ENCODE peak calls at places on chromosomes 4 and X, in five cellular contexts. B is CD8-positive, alpha-beta memory T cell; H is cardiac muscle cell; D is heart left ventricle; X is OCI-LY7. I is an unnamed sample. For H3K9me3, the result is how much of the 10 kb centered on the place peaks cover.

GRCh38 chrX:46649421-46650260 is 76.1 kb downstream of the CHST7 start:
- DNase-seq in X (peak), H (peak), D (peak), B (no peak), I (no peak)

GRCh38 chr4:37889849-37890500 is 909 bp upstream of the TBC1D1 start:
- DNase-seq in B (no peak), X (no peak), H (peak), D (peak), I (no peak)

GRCh38 chr4:20445933-20446723 is 194.4 kb downstream of the SLIT2 start:
- DNase-seq in X (no peak), D (no peak), H (peak), B (no peak), I (no peak)

GRCh38 chrX:70970482-70970999 is 39.6 kb upstream of the SLC7A3 start:
- DNase-seq in B (no peak), D (no peak), H (peak), X (peak), I (no peak)

GRCh38 chrX:16368696-16369095 is 201.4 kb downstream of the MAGEB17 start:
- DNase-seq in X (no peak), B (no peak), H (no peak), D (no peak), I (no peak)

GRCh38 chr4:2804449-2804972 is 11.6 kb downstream of the SH3BP2 start:
- DNase-seq in B (no peak), X (no peak), D (peak), H (no peak), I (no peak)

GRCh38 chrX:150032742-150033141 is 94.5 kb upstream of the EOLA2 start:
- DNase-seq in B (no peak), X (no peak), D (no peak), H (peak), I (peak)

GRCh38 chrX:21412029-21412428 is 37.8 kb downstream of the CNKSR2 start:
- DNase-seq in B (no peak), X (no peak), D (no peak), H (no peak), I (no peak)

GRCh38 chr4:143375326-143376073 is 38.8 kb downstream of the GAB1 start:
- DNase-seq in X (peak), B (no peak), H (no peak), D (peak), I (peak)

GRCh38 chrX:102966701-102967100 is 29.6 kb downstream of the RAB40AL start:
- DNase-seq in B (no peak), H (no peak), D (no peak), X (no peak), I (no peak)

GRCh38 chrX:141133272-141133671 is 43.7 kb downstream of the LDOC1 start:
- DNase-seq in D (no peak), B (no peak), X (no peak), H (no peak), I (no peak)

GRCh38 chr4:55396305-55397023 is 707 bp downstream of the TMEM165 start:
- DNase-seq in B (peak), H (peak), X (peak), D (peak), I (peak)

GRCh38 chrX:104668550-104668949 is 102.6 kb downstream of the IL1RAPL2 start:
- DNase-seq in D (no peak), X (peak), H (peak), B (no peak), I (no peak)

GRCh38 chr4:150199056-150199455 is 120.8 kb downstream of the DCLK2 start:
- DNase-seq in X (no peak), H (no peak), B (no peak), D (no peak), I (no peak)

DNA sequence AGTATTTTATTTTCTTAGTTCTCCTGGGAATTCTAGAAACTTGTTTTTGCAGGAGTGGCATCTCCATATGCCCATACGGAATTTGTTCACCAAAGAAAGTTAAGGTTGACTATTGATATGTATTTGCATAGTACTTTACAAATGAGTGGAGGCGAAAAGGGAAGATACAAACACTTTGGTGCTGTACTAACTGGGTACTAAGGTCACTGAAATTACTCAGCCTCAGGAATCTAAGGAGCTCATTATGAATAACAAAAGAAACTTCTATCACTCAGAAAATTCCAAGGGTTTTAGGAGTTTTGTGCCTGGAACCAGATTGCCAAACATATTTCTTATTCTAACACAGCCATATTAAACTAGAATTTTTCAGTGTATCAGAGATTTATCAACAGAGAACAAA is 27.4 kb upstream of the TMPRSS11B start:
- DNase-seq in B (no peak), H (no peak), X (no peak), D (no peak), I (no peak)
- H3K4me3 ChIP-seq in B (no peak), H (no peak), X (no peak), D (no peak), I (no peak)

GRCh38 chr4:47271296-47271695 is 192.2 kb downstream of the COMMD8 start:
- DNase-seq in H (no peak), X (no peak), D (no peak), B (no peak), I (no peak)

GRCh38 chr4:47278631-47279030 is 184.9 kb downstream of the COMMD8 start:
- DNase-seq in H (no peak), B (no peak), D (no peak), X (no peak), I (no peak)

GRCh38 chr4:47270226-47270888 is 193.1 kb downstream of the COMMD8 start:
- DNase-seq in X (no peak), H (no peak), D (no peak), B (no peak), I (no peak)

GRCh38 chr4:47274931-47275330 is 188.6 kb downstream of the COMMD8 start:
- DNase-seq in D (no peak), X (no peak), H (peak), B (no peak), I (no peak)
- H3K9me3 ChIP-seq in D (under half), X (under half), H (under half), B (under half), I (under half)

DNA sequence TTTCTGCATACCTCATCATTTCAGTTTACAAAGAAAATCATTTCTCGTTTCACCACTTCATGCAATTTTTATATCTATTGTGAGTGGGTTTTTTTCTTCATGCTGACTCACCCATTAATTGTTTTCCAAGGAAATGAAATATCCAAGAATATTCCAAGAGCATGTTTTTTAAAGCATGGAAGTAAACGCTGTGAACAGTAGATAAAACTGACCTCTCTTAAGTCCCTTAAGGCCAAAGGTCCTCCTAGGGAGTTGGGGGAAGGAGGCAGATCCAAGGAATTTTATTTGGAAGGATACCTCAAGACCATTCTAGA is 2.6 kb upstream of the APBB2 start:
- DNase-seq in D (no peak), H (no peak), X (no peak), B (no peak), I (no peak)
- H3K4me3 ChIP-seq in D (peak), H (peak), X (peak), B (no peak), I (peak)

DNA sequence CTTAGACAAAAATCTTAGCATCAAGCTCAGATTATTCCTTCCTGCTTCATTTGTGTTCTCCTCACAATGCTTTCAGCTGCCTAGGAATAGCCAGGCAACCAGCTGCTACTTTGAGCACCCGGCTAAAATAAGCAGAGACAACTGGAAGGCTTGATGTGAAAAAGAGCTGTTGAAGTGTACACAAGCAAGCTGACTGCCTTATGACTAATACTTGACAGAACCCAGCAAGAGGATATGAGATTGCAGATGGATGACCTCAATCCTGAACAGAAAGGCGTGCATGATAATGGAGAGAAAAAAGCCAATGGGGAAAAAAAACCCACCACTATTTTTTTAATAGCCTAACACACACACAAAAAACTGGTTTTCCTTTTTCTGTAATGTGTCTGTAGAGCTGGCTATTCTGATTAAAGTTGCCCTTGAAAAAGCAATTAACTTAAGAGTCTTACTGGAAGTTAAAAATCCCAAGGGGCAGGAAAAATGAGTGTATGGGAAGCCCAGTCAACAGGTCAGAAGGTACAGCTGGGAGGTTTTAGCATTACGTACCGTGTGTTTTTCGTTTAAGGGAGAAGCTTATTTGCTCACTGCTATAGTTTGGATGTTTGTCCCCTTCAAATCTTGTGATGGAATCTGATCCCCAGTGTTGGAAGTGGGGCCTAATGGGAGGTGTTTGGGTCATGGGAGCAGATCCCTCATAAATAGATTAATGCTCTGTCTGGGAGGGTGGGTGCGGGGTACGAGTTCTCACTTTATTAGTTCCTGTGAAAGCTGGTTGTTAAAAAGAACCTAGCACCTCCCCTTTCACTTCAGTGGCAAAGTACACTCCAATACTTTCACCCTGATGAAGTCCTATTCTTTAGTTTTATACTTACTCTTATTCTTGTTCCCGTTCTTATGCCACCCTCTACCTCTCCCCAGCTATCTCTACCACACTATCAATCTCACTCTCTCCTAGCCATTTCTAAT is 37.1 kb upstream of the HERC6 start:
- DNase-seq in H (peak), D (peak), X (no peak), B (no peak), I (peak)
- H3K9me3 ChIP-seq in H (under half), D (under half), X (under half), B (under half), I (under half)

DNA sequence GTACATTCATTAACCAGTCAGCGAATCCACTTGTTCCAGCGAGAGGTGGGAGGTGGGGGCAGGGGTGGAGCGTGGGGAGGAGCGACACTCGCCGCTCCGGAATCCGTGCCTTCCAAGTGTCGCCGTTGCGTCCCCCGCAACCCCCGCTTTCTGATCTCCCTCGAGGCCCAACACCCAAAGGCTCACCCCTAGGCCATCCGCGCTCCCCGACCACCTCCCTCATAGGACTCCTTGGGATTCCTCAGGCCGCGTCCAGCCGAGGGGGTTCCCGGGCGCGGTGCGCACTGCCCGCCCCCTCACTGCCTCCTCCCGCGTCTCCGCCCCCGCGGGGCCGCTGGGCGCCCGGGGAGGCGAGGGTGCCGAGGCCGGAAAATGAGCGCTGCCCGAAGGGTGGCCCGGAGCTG is 108.1 kb upstream of the STOX2 start:
- DNase-seq in H (no peak), X (no peak), D (peak), B (no peak), I (peak)
- H3K4me3 ChIP-seq in H (peak), X (no peak), D (peak), B (no peak), I (peak)

GRCh38 chrX:2414384-2414783 is 86.4 kb downstream of the DHRSX start:
- DNase-seq in H (no peak), X (no peak), D (no peak), B (no peak), I (no peak)
- H3K9me3 ChIP-seq in H (under half), X (under half), D (under half), B (under half), I (under half)

GRCh38 chrX:93673869-93674271 is at the start of gene FAM133A:
- DNase-seq in X (no peak), B (no peak), D (no peak), H (peak), I (no peak)
- H3K4me3 ChIP-seq in X (no peak), B (peak), D (peak), H (peak), I (peak)

GRCh38 chr4:13765535-13765934 is 138.0 kb upstream of the BOD1L1 start:
- DNase-seq in B (no peak), X (no peak), H (peak), D (no peak), I (peak)
- H3K9me3 ChIP-seq in B (under half), X (under half), H (under half), D (under half), I (under half)

GRCh38 chrX:48509619-48510018 is 827 bp downstream of the PORCN start:
- DNase-seq in D (no peak), B (no peak), X (no peak), H (no peak), I (no peak)
- H3K4me3 ChIP-seq in D (peak), B (peak), X (peak), H (peak), I (peak)

GRCh38 chrX:108160309-108160708 is 68.7 kb downstream of the ATG4A start:
- DNase-seq in X (no peak), D (no peak), H (no peak), B (no peak), I (no peak)
- H3K9me3 ChIP-seq in X (under half), D (under half), H (under half), B (under half), I (under half)